ENCODE peak calls at places on chromosomes 12 and 14, in nine cellular contexts. H is HAP-1, C is fibroblast of lung, D is HEK293T, Y is mucosa of gallbladder, N is tibial artery, E is psoas muscle, K is nucleus accumbens, M is testis. R is an unnamed sample.

GRCh38 chr12:112347521-112347920 is 34.7 kb downstream of the HECTD4 start:
- DNase-seq in H (no peak), C (peak; percentile 93), D (no peak), Y (no peak), N (no peak), E (no peak), K (no peak), M (no peak), R (no peak)

GRCh38 chr12:6772331-6772695 is at the start of gene LAG3:
- DNase-seq in H (no peak), C (no peak), D (no peak), Y (no peak), N (no peak), E (no peak), K (no peak), M (peak; percentile 34), R (no peak)

GRCh38 chr14:81432171-81432570 is 32.0 kb upstream of the STON2 start:
- DNase-seq in H (no peak), C (peak; percentile 60), D (no peak), Y (no peak), N (no peak), E (no peak), K (no peak), M (no peak), R (no peak)

GRCh38 chr12:130994821-130995375 is 41.2 kb downstream of the ADGRD1 start:
- DNase-seq in H (no peak), C (no peak), D (no peak), Y (no peak), N (no peak), E (no peak), K (no peak), M (no peak), R (no peak)

GRCh38 chr12:48925218-48925871 is at the start of gene FKBP11:
- DNase-seq in H (peak; percentile 81), C (peak; percentile 58), D (no peak), Y (peak; percentile 34), N (peak; percentile 37), E (peak; percentile 63), K (peak; percentile 7), M (peak; percentile 50), R (no peak)

GRCh38 chr12:93979189-93979588 is 169.2 kb upstream of the PLXNC1 start:
- DNase-seq in H (no peak), C (peak; percentile 35), D (no peak), Y (peak; percentile 32), N (no peak), E (no peak), K (no peak), M (peak; percentile 31), R (no peak)

GRCh38 chr14:96176811-96177211 is 27.8 kb upstream of the BDKRB2 start:
- DNase-seq in H (no peak), C (peak; percentile 70), D (no peak), Y (peak; percentile 45), N (peak; percentile 59), E (peak; percentile 64), K (no peak), M (peak; percentile 25), R (no peak)

GRCh38 chr14:99628832-99629618 is 15.9 kb upstream of the HHIPL1 start:
- DNase-seq in H (peak; percentile 88), C (peak; percentile 57), D (peak; percentile 91), Y (peak; percentile 78), N (peak; percentile 61), E (peak; percentile 74), K (peak; percentile 54), M (peak; percentile 83), R (peak; percentile 84)

GRCh38 chr12:120783197-120783596 is 57.6 kb downstream of the ACADS start:
- DNase-seq in H (no peak), C (peak; percentile 73), D (no peak), Y (no peak), N (no peak), E (no peak), K (no peak), M (no peak), R (no peak)